ENCODE peak calls at places on chromosomes 13 and 19, in seven cellular contexts. O is H1, I is H9, V is IMR-90, J is neuronal stem cell, N is mesenchymal stem cell, P is trophoblast cell. T is an unnamed sample.

GRCh38 chr13:102286326-102286725 is 115.5 kb downstream of the FGF14 start:
- DNase-seq in O (no peak), I (no peak), N (peak), P (peak), V (peak), J (no peak), T (peak)

GRCh38 chr19:633786-634639 is 676 bp upstream of the POLRMT start:
- DNase-seq in I (no peak), N (no peak), P (no peak), V (peak), O (no peak), J (no peak), T (peak)

GRCh38 chr19:39335168-39335567 is 675 bp downstream of the GMFG start:
- DNase-seq in P (no peak), I (no peak), V (no peak), J (no peak), O (no peak), N (no peak), T (no peak)

GRCh38 chr19:6516018-6516658 is 14.0 kb upstream of the TUBB4A start:
- DNase-seq in V (peak), O (peak), J (peak), I (peak), P (peak), N (peak), T (peak)

GRCh38 chr13:23987331-23987730 is 90.0 kb upstream of the C1QTNF9B start:
- DNase-seq in V (peak), O (no peak), P (no peak), I (no peak), N (peak), J (no peak), T (no peak)

GRCh38 chr13:33626407-33626806 is 191.5 kb upstream of the RFC3 start:
- DNase-seq in N (no peak), I (no peak), V (no peak), J (no peak), O (no peak), P (no peak), T (no peak)

GRCh38 chr13:52980695-52981094 is 47.9 kb upstream of the OLFM4 start:
- DNase-seq in J (no peak), O (no peak), P (no peak), I (no peak), N (no peak), V (no peak), T (no peak)

GRCh38 chr13:24659239-24659638 is 21.0 kb upstream of the ATP12A start:
- DNase-seq in P (peak), N (no peak), V (no peak), O (no peak), I (no peak), J (no peak), T (no peak)

GRCh38 chr13:89923731-89924130 is 1423.8 kb upstream of the MIR17HG start:
- DNase-seq in J (no peak), I (no peak), P (no peak), V (peak), O (no peak), N (peak), T (no peak)

GRCh38 chr19:35696835-35697234 is 7.5 kb upstream of the ZBTB32 start:
- DNase-seq in N (no peak), V (no peak), P (no peak), I (no peak), O (no peak), J (no peak), T (no peak)

GRCh38 chr13:45615501-45616101 is at the start of gene ERICH6B:
- DNase-seq in P (no peak), O (peak), J (peak), N (peak), V (peak), I (peak), T (peak)

GRCh38 chr13:39209731-39210633 is 171.7 kb downstream of the NHLRC3 start:
- DNase-seq in O (no peak), P (no peak), I (no peak), J (no peak), V (peak), N (no peak), T (no peak)

GRCh38 chr13:26468203-26468602 is 89.3 kb upstream of the WASF3 start:
- DNase-seq in N (no peak), I (no peak), O (peak), P (no peak), J (no peak), V (no peak), T (no peak)

GRCh38 chr13:98507060-98507797 is 69.7 kb downstream of the STK24 start:
- DNase-seq in P (peak), V (no peak), N (peak), J (no peak), I (no peak), O (no peak), T (peak)

GRCh38 chr19:14088634-14089411 is 1.7 kb downstream of the SAMD1 start:
- DNase-seq in J (no peak), I (no peak), O (no peak), N (no peak), P (no peak), V (no peak), T (no peak)

GRCh38 chr13:35990196-35990595 is 141.0 kb downstream of the DCLK1 start:
- DNase-seq in N (no peak), I (peak), P (no peak), O (peak), J (no peak), V (no peak), T (peak)

GRCh38 chr19:31223805-31224534 is 125.3 kb downstream of the TSHZ3 start:
- DNase-seq in N (peak), P (no peak), I (no peak), V (peak), J (no peak), O (no peak), T (no peak)

GRCh38 chr13:114151031-114151430 is 18.6 kb upstream of the RASA3 start:
- DNase-seq in O (no peak), J (no peak), I (no peak), V (no peak), N (no peak), P (no peak), T (no peak)

GRCh38 chr13:45368571-45368970 is 27.6 kb upstream of the TPT1 start:
- DNase-seq in O (no peak), V (peak), P (no peak), I (no peak), J (no peak), N (peak), T (no peak)

GRCh38 chr19:5345895-5346386 is 5.3 kb upstream of the PTPRS start:
- DNase-seq in J (no peak), V (peak), O (no peak), P (peak), N (peak), I (no peak), T (peak)

GRCh38 chr19:29743681-29744080 is 28.6 kb upstream of the C19orf12 start:
- DNase-seq in I (no peak), J (no peak), V (no peak), P (no peak), O (no peak), N (no peak), T (no peak)

GRCh38 chr19:41816761-41817160 is 20.4 kb downstream of the CEACAM3 start:
- DNase-seq in V (no peak), N (no peak), J (no peak), P (no peak), I (no peak), O (no peak), T (no peak)

GRCh38 chr19:33325920-33326319 is 23.6 kb upstream of the CEBPA start:
- DNase-seq in J (no peak), N (no peak), O (no peak), I (no peak), V (no peak), P (no peak), T (no peak)

GRCh38 chr13:33927315-33927714 is 109.4 kb downstream of the RFC3 start:
- DNase-seq in I (no peak), P (no peak), J (no peak), O (no peak), V (peak), N (peak), T (no peak)

GRCh38 chr13:35891973-35892441 is 239.2 kb downstream of the DCLK1 start:
- DNase-seq in O (no peak), V (peak), I (no peak), N (no peak), J (no peak), P (no peak), T (no peak)

GRCh38 chr13:114296902-114297301 is 15.5 kb downstream of the UPF3A start:
- DNase-seq in V (no peak), N (no peak), P (no peak), J (no peak), I (no peak), O (no peak), T (no peak)

DNA sequence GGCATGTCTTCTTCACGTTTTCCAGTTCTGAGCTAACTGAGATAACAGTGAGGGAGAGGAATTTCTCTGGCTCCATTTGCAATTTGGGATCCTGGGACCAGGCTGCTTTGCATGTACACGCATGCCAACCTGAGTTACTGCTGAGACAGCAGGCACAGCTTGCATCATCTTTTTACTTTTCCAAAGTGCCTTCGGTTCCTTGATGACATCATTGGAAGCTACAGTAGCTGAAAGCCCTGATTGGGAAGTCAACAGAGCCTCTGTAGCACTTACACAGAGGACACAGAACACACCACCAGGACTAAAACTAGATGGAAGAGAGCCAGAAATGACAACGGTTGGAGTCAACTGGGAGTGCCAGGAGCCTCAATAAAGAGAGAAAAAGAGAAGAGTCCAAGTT is 399.1 kb upstream of the GPC6 start:
- DNase-seq in I (no peak), P (no peak), N (no peak), J (no peak), V (no peak), O (no peak), T (peak)
- H2AK5ac ChIP-seq in I (no peak), P (no peak), N (no peak), J (no peak), V (no peak), O (no peak), T (no peak)

GRCh38 chr19:54121259-54121658 is 5.7 kb downstream of the PRPF31 start:
- DNase-seq in O (no peak), I (no peak), N (no peak), P (no peak), V (no peak), J (no peak), T (no peak)
- H2AK5ac ChIP-seq in O (no peak), I (no peak), N (no peak), P (no peak), V (no peak), J (no peak), T (no peak)

GRCh38 chr13:27923794-27924528 is 4.2 kb downstream of the PDX1 start:
- DNase-seq in I (no peak), N (no peak), J (peak), P (no peak), O (peak), V (no peak), T (no peak)

GRCh38 chr13:27926644-27927434 is 7.0 kb downstream of the PDX1 start:
- DNase-seq in I (peak), V (no peak), O (peak), N (no peak), P (no peak), J (peak), T (no peak)

GRCh38 chr13:27924529-27925141 is 4.8 kb downstream of the PDX1 start:
- DNase-seq in V (no peak), N (no peak), P (no peak), J (peak), O (peak), I (peak), T (no peak)

GRCh38 chr13:27927444-27928352 is 7.9 kb downstream of the PDX1 start:
- DNase-seq in V (no peak), I (peak), O (no peak), P (no peak), J (peak), N (no peak), T (no peak)

GRCh38 chr13:27925220-27925991 is 5.6 kb downstream of the PDX1 start:
- DNase-seq in O (no peak), P (no peak), N (no peak), J (no peak), I (no peak), V (no peak), T (no peak)
- H2AK5ac ChIP-seq in O (no peak), P (no peak), N (no peak), J (no peak), I (no peak), V (no peak), T (no peak)

DNA sequence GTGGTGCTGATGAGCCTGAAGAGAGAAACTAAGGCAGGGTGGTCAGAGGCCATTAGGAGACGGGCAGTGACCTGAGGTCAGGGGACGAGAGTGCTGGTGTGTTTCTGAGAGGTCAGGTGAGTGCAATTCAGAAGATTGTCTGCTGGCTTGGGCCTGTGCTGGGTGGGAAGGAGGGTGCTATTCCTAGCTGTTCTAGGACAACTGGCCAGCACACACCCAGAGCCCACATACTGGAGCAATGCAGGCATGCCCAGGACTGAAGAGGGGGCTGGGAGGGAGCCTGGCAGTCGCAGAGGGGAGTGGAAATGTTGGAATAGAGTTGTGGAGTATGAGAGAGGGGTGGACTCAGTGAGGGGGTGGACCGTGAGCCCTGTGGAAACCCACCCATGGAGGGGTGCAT is 16.5 kb downstream of the ARHGEF7 start:
- DNase-seq in V (no peak), I (no peak), J (no peak), O (no peak), P (no peak), N (no peak), T (no peak)
- H2AK5ac ChIP-seq in V (no peak), I (no peak), J (no peak), O (no peak), P (no peak), N (no peak), T (no peak)

DNA sequence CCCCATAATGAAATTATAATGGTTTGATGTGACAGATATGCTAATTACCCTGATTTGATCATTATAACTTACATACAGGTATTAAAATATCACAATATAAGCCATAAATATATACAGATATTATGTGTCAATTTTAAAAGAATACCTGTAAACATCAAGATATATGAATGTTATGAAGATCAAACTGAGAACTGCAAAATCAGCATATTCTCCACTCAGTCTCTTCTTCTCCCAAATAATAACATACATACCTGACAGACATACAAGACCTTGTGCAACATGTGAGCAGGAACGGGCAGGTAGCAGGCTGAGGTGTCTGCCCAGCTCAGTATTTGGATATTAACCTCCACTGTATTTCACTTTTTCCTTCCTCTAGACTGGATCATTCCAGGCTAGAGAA is 547.2 kb downstream of the UQCRFS1 start:
- DNase-seq in O (no peak), I (no peak), V (no peak), J (no peak), P (no peak), N (no peak), T (no peak)
- H2AK5ac ChIP-seq in O (no peak), I (no peak), V (no peak), J (no peak), P (no peak), N (no peak), T (no peak)

GRCh38 chr13:111475488-111475887 is 155.0 kb downstream of the TEX29 start:
- DNase-seq in J (no peak), N (no peak), O (no peak), V (no peak), I (no peak), P (no peak), T (no peak)
- H2AK5ac ChIP-seq in J (no peak), N (no peak), O (no peak), V (no peak), I (no peak), P (no peak), T (no peak)

GRCh38 chr19:3809881-3810707 is 23.9 kb upstream of the MATK start:
- DNase-seq in N (no peak), I (no peak), J (no peak), P (no peak), V (no peak), O (no peak), T (no peak)
- H2AK5ac ChIP-seq in N (no peak), I (no peak), J (peak), P (no peak), V (no peak), O (no peak), T (no peak)

DNA sequence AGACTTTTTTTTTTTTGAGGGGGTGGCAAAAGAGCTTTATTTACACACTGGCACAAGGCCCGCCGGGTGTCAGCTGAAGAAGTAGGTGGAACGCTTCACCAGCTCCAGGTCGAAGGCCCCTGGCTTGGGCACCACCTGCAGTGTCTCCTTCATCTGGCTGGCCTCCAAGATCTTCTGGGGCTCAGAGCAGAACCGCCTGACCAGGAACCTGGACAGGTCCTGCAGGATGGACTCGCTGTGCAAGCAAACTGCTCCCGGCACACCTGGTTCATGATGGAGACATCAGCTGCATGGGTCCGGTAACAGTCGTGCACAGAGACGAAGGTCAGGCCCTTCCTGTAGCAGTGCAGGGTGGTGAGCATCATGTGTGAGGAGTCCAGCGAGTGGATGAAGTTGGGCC is 4.4 kb upstream of the CYP4F2 start:
- DNase-seq in P (no peak), I (no peak), V (no peak), O (no peak), N (no peak), J (no peak), T (no peak)
- H2AK5ac ChIP-seq in P (no peak), I (no peak), V (no peak), O (no peak), N (no peak), J (no peak), T (no peak)

GRCh38 chr13:48070942-48071341 is 24.0 kb downstream of the MED4 start:
- DNase-seq in P (no peak), N (no peak), I (no peak), V (no peak), J (no peak), O (no peak), T (peak)
- H2AK5ac ChIP-seq in P (no peak), N (no peak), I (no peak), V (no peak), J (no peak), O (no peak), T (no peak)